ENCODE peak calls at places on chromosomes 11 and 22, in six cellular contexts. C is nephron progenitor cell, H is BE2C, U is stomach, P is left lung, B is psoas muscle. F is an unnamed sample.

GRCh38 chr22:43233529-43233928 is 46.6 kb upstream of the TTLL12 start:
- DNase-seq in C (no peak), H (no peak), U (no peak), P (no peak), B (no peak), F (no peak)

GRCh38 chr22:45101828-45102227 is 61.9 kb upstream of the NUP50 start:
- DNase-seq in C (peak), H (peak), U (peak), P (no peak), B (no peak), F (peak)

GRCh38 chr22:37486224-37486845 is at the start of gene MFNG:
- DNase-seq in C (peak), H (peak), U (peak), P (peak), B (peak), F (peak)

GRCh38 chr11:36123353-36124220 is 165.6 kb downstream of the COMMD9 start:
- DNase-seq in C (no peak), H (no peak), U (no peak), P (no peak), B (no peak), F (no peak)

GRCh38 chr11:44556735-44557409 is 8.6 kb upstream of the CD82 start:
- DNase-seq in C (peak), H (peak), U (peak), P (peak), B (peak), F (peak)

GRCh38 chr11:61068581-61068980 is 33.7 kb upstream of the CD5 start:
- DNase-seq in C (no peak), H (no peak), U (no peak), P (no peak), B (no peak), F (no peak)

GRCh38 chr22:48745842-48746788 is 1081.6 kb downstream of the BRD1 start:
- DNase-seq in C (no peak), H (no peak), U (peak), P (peak), B (no peak), F (no peak)

GRCh38 chr11:123474994-123475393 is 44.9 kb downstream of the GRAMD1B start:
- DNase-seq in C (no peak), H (no peak), U (no peak), P (no peak), B (no peak), F (no peak)

GRCh38 chr22:46557736-46558480 is 20.5 kb upstream of the CELSR1 start:
- DNase-seq in C (no peak), H (no peak), U (peak), P (peak), B (peak), F (no peak)

GRCh38 chr11:113132001-113132400 is 170.8 kb downstream of the NCAM1 start:
- DNase-seq in C (peak), H (no peak), U (no peak), P (no peak), B (no peak), F (peak)

GRCh38 chr11:113134605-113135004 is 173.4 kb downstream of the NCAM1 start:
- DNase-seq in C (no peak), H (no peak), U (no peak), P (no peak), B (no peak), F (no peak)

GRCh38 chr11:113133071-113133470 is 171.9 kb downstream of the NCAM1 start:
- DNase-seq in C (no peak), H (no peak), U (no peak), P (no peak), B (no peak), F (no peak)

DNA sequence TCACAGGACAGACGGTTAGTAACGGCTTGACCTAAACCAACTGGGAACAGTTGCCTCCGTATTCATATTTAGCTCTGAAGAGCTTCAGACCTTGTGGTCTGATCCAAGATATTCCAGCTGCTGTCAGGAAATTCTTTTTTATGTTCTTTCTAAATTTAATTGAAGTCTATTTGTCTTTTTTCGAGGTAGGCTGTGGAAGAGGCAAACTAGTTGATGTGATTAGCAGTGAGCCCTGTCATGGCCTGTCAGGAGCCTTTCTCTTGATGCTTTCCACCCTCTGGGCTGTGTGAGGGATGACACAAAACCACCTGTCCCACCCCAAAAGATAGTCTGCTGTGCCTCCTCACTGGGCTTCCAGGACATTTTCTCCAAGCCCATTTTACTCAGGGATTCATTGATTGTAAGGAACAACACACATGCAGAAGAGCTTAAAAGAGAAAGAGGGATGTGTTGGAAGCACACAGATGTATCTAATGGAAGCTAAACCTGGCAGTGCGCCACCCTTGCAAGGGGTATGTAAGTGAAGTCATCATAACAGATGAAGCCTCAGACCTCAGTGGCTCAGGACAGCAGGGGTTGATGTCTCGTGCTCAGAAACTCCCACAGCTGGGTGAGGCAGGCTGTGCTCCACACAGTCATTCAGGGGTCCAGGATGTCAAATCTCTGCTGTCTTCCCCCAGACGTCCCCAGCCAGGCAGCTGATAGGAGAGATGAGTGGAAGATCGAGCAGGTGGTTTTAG is 170.0 kb downstream of the NCAM1 start:
- DNase-seq in C (no peak), H (peak), U (no peak), P (no peak), B (no peak), F (no peak)
- TF ChIP-seq CTCF in C (no peak), H (no peak), U (no peak), P (no peak), B (no peak), F (no peak)

GRCh38 chr11:71408826-71409225 is 39.4 kb downstream of the DHCR7 start:
- DNase-seq in C (no peak), H (no peak), U (no peak), P (no peak), B (no peak), F (no peak)

GRCh38 chr11:71406681-71407080 is 41.5 kb downstream of the DHCR7 start:
- DNase-seq in C (no peak), H (peak), U (no peak), P (no peak), B (no peak), F (no peak)

GRCh38 chr11:71410363-71410966 is 37.7 kb downstream of the DHCR7 start:
- DNase-seq in C (no peak), H (no peak), U (no peak), P (no peak), B (no peak), F (no peak)

GRCh38 chr11:71404209-71404608 is 44.0 kb downstream of the DHCR7 start:
- DNase-seq in C (no peak), H (no peak), U (no peak), P (no peak), B (no peak), F (no peak)

DNA sequence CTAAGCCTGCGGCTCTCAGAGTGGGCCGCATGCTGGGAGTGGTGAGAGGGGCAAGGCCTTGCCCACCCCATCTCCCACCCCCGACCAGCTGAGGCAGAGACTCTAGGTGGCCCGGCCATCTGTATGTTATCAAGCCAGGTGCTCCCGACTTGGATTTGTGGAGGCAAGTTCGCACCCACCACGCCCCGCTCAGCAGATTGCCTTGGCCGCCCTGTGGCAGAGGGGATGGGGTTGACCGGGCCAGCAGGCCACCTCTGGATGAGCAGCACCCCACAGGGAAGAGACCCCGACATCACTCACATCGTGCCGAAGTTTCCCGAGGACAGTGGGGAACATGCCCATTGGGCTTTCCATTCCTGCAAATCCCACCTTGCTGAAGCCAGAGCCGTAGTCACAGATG is 40.8 kb downstream of the DHCR7 start:
- DNase-seq in C (no peak), H (no peak), U (no peak), P (no peak), B (no peak), F (no peak)
- TF ChIP-seq CTCF in C (no peak), H (no peak), U (no peak), P (no peak), B (no peak), F (no peak)

GRCh38 chr11:12287374-12288211 is 89.8 kb upstream of the PARVA start:
- DNase-seq in C (peak), H (peak), U (peak), P (no peak), B (peak), F (peak)
- TF ChIP-seq CTCF in C (peak), H (peak), U (peak), P (no peak), B (no peak), F (peak)

GRCh38 chr11:111557425-111558111 is 17.0 kb downstream of the LAYN start:
- DNase-seq in C (no peak), H (no peak), U (no peak), P (no peak), B (no peak), F (no peak)
- TF ChIP-seq CTCF in C (no peak), H (no peak), U (no peak), P (no peak), B (no peak), F (no peak)

GRCh38 chr22:22342697-22343602 is 98.4 kb downstream of the VPREB1 start:
- DNase-seq in C (peak), H (peak), U (peak), P (peak), B (no peak), F (peak)
- TF ChIP-seq CTCF in C (peak), H (peak), U (peak), P (peak), B (peak), F (peak)

DNA sequence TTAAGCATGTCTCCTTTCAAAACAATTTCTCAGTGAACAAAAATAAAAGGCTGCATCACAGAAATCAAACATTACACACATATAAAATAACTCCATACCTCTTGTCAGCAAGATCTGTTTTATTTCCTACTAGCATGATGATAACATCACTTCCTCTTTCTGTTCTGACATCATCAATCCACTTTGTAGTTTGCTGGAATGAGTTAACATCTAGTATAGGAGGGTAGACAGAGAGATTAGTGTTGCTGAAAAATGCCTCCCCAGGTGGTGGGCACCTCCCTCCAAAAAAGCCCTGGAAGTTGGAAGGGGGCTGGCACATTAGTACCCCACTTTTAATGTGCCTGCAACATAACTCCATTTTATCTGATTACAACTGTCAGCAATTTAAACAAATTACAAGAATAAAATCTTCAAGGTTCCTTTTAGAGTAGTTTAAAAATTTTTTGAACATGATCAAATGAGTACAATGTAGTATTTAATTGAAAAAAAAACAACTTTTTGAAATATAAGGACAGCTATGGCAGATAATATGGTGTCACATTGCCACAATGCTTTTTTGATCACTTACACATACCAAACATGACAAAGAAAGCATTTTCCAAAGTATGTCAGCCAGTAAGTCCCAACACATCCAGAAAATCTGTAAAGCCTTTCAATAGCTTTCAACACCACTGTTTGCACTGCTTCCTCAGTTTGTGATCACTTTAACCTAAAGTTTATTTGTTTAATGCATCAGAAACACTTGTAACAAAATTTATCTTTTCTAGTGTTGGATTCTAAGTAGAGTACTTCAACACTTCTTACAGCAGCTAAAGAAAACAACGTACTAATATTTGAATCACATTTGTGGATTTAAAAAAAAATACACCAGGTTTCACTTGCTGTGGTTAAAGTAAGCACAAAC is 44.5 kb downstream of the RAB6A start:
- DNase-seq in C (no peak), H (no peak), U (no peak), P (no peak), B (no peak), F (no peak)
- TF ChIP-seq CTCF in C (no peak), H (no peak), U (no peak), P (no peak), B (no peak), F (no peak)